ENCODE peak calls at places on chromosomes 12 and 14, in ten cellular contexts. One of them, this sample, is unnamed.

GRCh38 chr14:81176224-81176623 is 44.5 kb downstream of the GTF2A1 start:
- DNase-seq in fibroblast of the aortic adventitia: no peak
- DNase-seq in fibroblast of lung: no peak
- DNase-seq in IMR-90: no peak
- DNase-seq in A549: no peak
- DNase-seq in GM20000: no peak
- DNase-seq in hepatocyte: no peak
- DNase-seq in RWPE1: no peak
- DNase-seq in endothelial cell of umbilical vein: no peak
- DNase-seq in astrocyte of the cerebellum: no peak
- DNase-seq in this sample: no peak

GRCh38 chr14:39016733-39017095 is 86.3 kb downstream of the SEC23A start:
- DNase-seq in astrocyte of the cerebellum: no peak
- DNase-seq in fibroblast of lung: no peak
- DNase-seq in IMR-90: no peak
- DNase-seq in GM20000: no peak
- DNase-seq in fibroblast of the aortic adventitia: no peak
- DNase-seq in hepatocyte: no peak
- DNase-seq in RWPE1: no peak
- DNase-seq in endothelial cell of umbilical vein: no peak
- DNase-seq in A549: no peak
- DNase-seq in this sample: no peak

GRCh38 chr14:90968025-90968424 is 92.4 kb downstream of the RPS6KA5 start:
- DNase-seq in fibroblast of lung: peak
- DNase-seq in GM20000: no peak
- DNase-seq in hepatocyte: no peak
- DNase-seq in IMR-90: no peak
- DNase-seq in fibroblast of the aortic adventitia: peak
- DNase-seq in RWPE1: no peak
- DNase-seq in endothelial cell of umbilical vein: no peak
- DNase-seq in astrocyte of the cerebellum: no peak
- DNase-seq in A549: peak
- DNase-seq in this sample: no peak

GRCh38 chr14:80638620-80639215 is 302.8 kb downstream of the CEP128 start:
- DNase-seq in fibroblast of the aortic adventitia: peak
- DNase-seq in A549: peak
- DNase-seq in fibroblast of lung: peak
- DNase-seq in GM20000: no peak
- DNase-seq in astrocyte of the cerebellum: peak
- DNase-seq in IMR-90: peak
- DNase-seq in RWPE1: peak
- DNase-seq in hepatocyte: no peak
- DNase-seq in endothelial cell of umbilical vein: peak
- DNase-seq in this sample: no peak

GRCh38 chr12:52229836-52230343 is 3.2 kb upstream of the KRT7 start:
- DNase-seq in fibroblast of lung: no peak
- DNase-seq in GM20000: no peak
- DNase-seq in IMR-90: no peak
- DNase-seq in astrocyte of the cerebellum: no peak
- DNase-seq in A549: no peak
- DNase-seq in hepatocyte: no peak
- DNase-seq in endothelial cell of umbilical vein: no peak
- DNase-seq in fibroblast of the aortic adventitia: no peak
- DNase-seq in RWPE1: no peak
- DNase-seq in this sample: peak

GRCh38 chr14:45199246-45199645 is 53.8 kb downstream of the MIS18BP1 start:
- DNase-seq in hepatocyte: no peak
- DNase-seq in GM20000: no peak
- DNase-seq in IMR-90: peak
- DNase-seq in RWPE1: no peak
- DNase-seq in endothelial cell of umbilical vein: no peak
- DNase-seq in fibroblast of lung: peak
- DNase-seq in astrocyte of the cerebellum: no peak
- DNase-seq in fibroblast of the aortic adventitia: peak
- DNase-seq in A549: no peak
- DNase-seq in this sample: no peak

GRCh38 chr12:39161686-39162085 is 256.3 kb upstream of the CPNE8 start:
- DNase-seq in fibroblast of lung: no peak
- DNase-seq in RWPE1: no peak
- DNase-seq in hepatocyte: no peak
- DNase-seq in IMR-90: no peak
- DNase-seq in endothelial cell of umbilical vein: no peak
- DNase-seq in fibroblast of the aortic adventitia: no peak
- DNase-seq in astrocyte of the cerebellum: no peak
- DNase-seq in A549: no peak
- DNase-seq in GM20000: no peak
- DNase-seq in this sample: no peak

GRCh38 chr12:76747245-76747644 is 16.7 kb upstream of the ZDHHC17 start:
- DNase-seq in astrocyte of the cerebellum: no peak
- DNase-seq in GM20000: no peak
- DNase-seq in fibroblast of lung: no peak
- DNase-seq in hepatocyte: no peak
- DNase-seq in RWPE1: no peak
- DNase-seq in endothelial cell of umbilical vein: no peak
- DNase-seq in IMR-90: no peak
- DNase-seq in fibroblast of the aortic adventitia: no peak
- DNase-seq in A549: no peak
- DNase-seq in this sample: no peak

GRCh38 chr14:79044894-79045624 is 874.9 kb downstream of the NRXN3 start:
- DNase-seq in GM20000: no peak
- DNase-seq in endothelial cell of umbilical vein: peak
- DNase-seq in IMR-90: peak
- DNase-seq in fibroblast of the aortic adventitia: peak
- DNase-seq in RWPE1: peak
- DNase-seq in hepatocyte: peak
- DNase-seq in fibroblast of lung: peak
- DNase-seq in astrocyte of the cerebellum: peak
- DNase-seq in A549: peak
- DNase-seq in this sample: no peak

GRCh38 chr14:21070610-21071224 is 613 bp downstream of the ARHGEF40 start:
- DNase-seq in RWPE1: peak
- DNase-seq in fibroblast of lung: peak
- DNase-seq in fibroblast of the aortic adventitia: peak
- DNase-seq in IMR-90: peak
- DNase-seq in A549: no peak
- DNase-seq in hepatocyte: peak
- DNase-seq in endothelial cell of umbilical vein: peak
- DNase-seq in GM20000: peak
- DNase-seq in astrocyte of the cerebellum: no peak
- DNase-seq in this sample: peak

GRCh38 chr12:107144990-107145389 is 51.6 kb upstream of the CRY1 start:
- DNase-seq in hepatocyte: no peak
- DNase-seq in astrocyte of the cerebellum: no peak
- DNase-seq in A549: no peak
- DNase-seq in fibroblast of the aortic adventitia: peak
- DNase-seq in endothelial cell of umbilical vein: no peak
- DNase-seq in fibroblast of lung: no peak
- DNase-seq in GM20000: no peak
- DNase-seq in IMR-90: no peak
- DNase-seq in RWPE1: peak
- DNase-seq in this sample: no peak

GRCh38 chr14:41785696-41786095 is 179.0 kb downstream of the LRFN5 start:
- DNase-seq in GM20000: no peak
- DNase-seq in A549: peak
- DNase-seq in hepatocyte: no peak
- DNase-seq in endothelial cell of umbilical vein: no peak
- DNase-seq in astrocyte of the cerebellum: no peak
- DNase-seq in RWPE1: no peak
- DNase-seq in fibroblast of the aortic adventitia: no peak
- DNase-seq in fibroblast of lung: no peak
- DNase-seq in IMR-90: no peak
- DNase-seq in this sample: no peak
- TF ChIP-seq CTCF in GM20000: no peak
- TF ChIP-seq CTCF in A549: no peak
- TF ChIP-seq CTCF in hepatocyte: no peak
- TF ChIP-seq CTCF in endothelial cell of umbilical vein: no peak
- TF ChIP-seq CTCF in astrocyte of the cerebellum: no peak
- TF ChIP-seq CTCF in RWPE1: no peak
- TF ChIP-seq CTCF in fibroblast of the aortic adventitia: no peak
- TF ChIP-seq CTCF in fibroblast of lung: no peak
- TF ChIP-seq CTCF in IMR-90: no peak
- TF ChIP-seq CTCF in this sample: no peak

DNA sequence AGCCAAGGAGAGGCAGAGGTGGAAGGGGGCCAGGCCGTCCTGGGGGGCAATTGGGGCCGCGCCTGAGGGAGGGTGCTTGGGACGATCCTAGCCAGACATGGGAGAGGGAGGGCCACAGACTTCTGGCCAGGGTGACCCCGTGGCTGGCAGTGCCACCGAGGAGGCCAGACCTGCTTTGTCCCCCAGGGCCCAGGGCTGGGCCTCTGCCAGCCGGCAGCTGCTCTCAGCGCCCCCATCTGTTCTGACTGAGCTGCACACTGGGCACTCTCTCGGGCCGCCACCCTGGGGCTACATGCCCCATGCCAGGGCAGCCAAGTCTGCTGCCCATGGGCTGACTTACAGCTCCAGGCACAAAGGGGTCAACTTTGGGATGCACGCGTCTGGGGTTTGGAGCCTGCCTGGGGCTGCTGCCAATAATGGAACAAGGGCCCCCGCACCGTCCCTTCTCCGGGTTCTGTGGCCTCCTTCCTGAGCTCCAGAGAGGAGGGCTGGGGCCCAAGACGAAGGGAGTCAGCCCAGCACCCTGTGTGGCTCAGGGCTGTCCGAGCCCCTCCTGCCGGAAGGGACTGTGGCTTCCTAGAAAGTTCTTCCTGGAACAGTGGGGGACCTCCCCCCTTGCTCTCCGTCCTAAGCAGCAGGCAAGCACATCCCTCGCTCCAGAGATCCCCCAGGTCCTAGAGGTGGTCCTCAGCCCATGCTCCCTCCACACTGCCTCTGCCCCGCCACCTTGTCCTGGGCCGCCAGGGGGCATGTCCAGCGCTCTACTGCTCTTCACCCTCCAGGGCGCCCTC is 1.1 kb downstream of the ADSS1 start:
- DNase-seq in A549: peak
- DNase-seq in fibroblast of lung: peak
- DNase-seq in endothelial cell of umbilical vein: no peak
- DNase-seq in fibroblast of the aortic adventitia: peak
- DNase-seq in RWPE1: no peak
- DNase-seq in astrocyte of the cerebellum: no peak
- DNase-seq in hepatocyte: peak
- DNase-seq in GM20000: no peak
- DNase-seq in IMR-90: no peak
- DNase-seq in this sample: no peak
- TF ChIP-seq CTCF in A549: peak
- TF ChIP-seq CTCF in fibroblast of lung: peak
- TF ChIP-seq CTCF in endothelial cell of umbilical vein: no peak
- TF ChIP-seq CTCF in fibroblast of the aortic adventitia: peak
- TF ChIP-seq CTCF in RWPE1: peak
- TF ChIP-seq CTCF in astrocyte of the cerebellum: peak
- TF ChIP-seq CTCF in hepatocyte: no peak
- TF ChIP-seq CTCF in GM20000: no peak
- TF ChIP-seq CTCF in IMR-90: peak
- TF ChIP-seq CTCF in this sample: peak

GRCh38 chr12:61920230-61920629 is 340.0 kb upstream of the USP15 start:
- DNase-seq in endothelial cell of umbilical vein: no peak
- DNase-seq in RWPE1: no peak
- DNase-seq in hepatocyte: no peak
- DNase-seq in astrocyte of the cerebellum: no peak
- DNase-seq in GM20000: no peak
- DNase-seq in fibroblast of the aortic adventitia: no peak
- DNase-seq in A549: no peak
- DNase-seq in fibroblast of lung: no peak
- DNase-seq in IMR-90: no peak
- DNase-seq in this sample: no peak
- TF ChIP-seq CTCF in endothelial cell of umbilical vein: no peak
- TF ChIP-seq CTCF in RWPE1: no peak
- TF ChIP-seq CTCF in hepatocyte: no peak
- TF ChIP-seq CTCF in astrocyte of the cerebellum: no peak
- TF ChIP-seq CTCF in GM20000: no peak
- TF ChIP-seq CTCF in fibroblast of the aortic adventitia: no peak
- TF ChIP-seq CTCF in A549: no peak
- TF ChIP-seq CTCF in fibroblast of lung: no peak
- TF ChIP-seq CTCF in IMR-90: no peak
- TF ChIP-seq CTCF in this sample: no peak

GRCh38 chr12:32108829-32109228 is 2.2 kb downstream of the BICD1 start:
- DNase-seq in IMR-90: no peak
- DNase-seq in endothelial cell of umbilical vein: peak
- DNase-seq in fibroblast of lung: no peak
- DNase-seq in hepatocyte: no peak
- DNase-seq in astrocyte of the cerebellum: no peak
- DNase-seq in A549: no peak
- DNase-seq in fibroblast of the aortic adventitia: no peak
- DNase-seq in RWPE1: no peak
- DNase-seq in GM20000: no peak
- DNase-seq in this sample: no peak

GRCh38 chr12:32104572-32105355 is 1.9 kb upstream of the BICD1 start:
- DNase-seq in fibroblast of lung: no peak
- DNase-seq in GM20000: no peak
- DNase-seq in hepatocyte: no peak
- DNase-seq in IMR-90: no peak
- DNase-seq in A549: no peak
- DNase-seq in fibroblast of the aortic adventitia: no peak
- DNase-seq in astrocyte of the cerebellum: no peak
- DNase-seq in endothelial cell of umbilical vein: peak
- DNase-seq in RWPE1: no peak
- DNase-seq in this sample: no peak

GRCh38 chr12:32107376-32108267 is 975 bp downstream of the BICD1 start:
- DNase-seq in IMR-90: peak
- DNase-seq in astrocyte of the cerebellum: no peak
- DNase-seq in endothelial cell of umbilical vein: peak
- DNase-seq in A549: peak
- DNase-seq in fibroblast of lung: peak
- DNase-seq in GM20000: peak
- DNase-seq in fibroblast of the aortic adventitia: peak
- DNase-seq in RWPE1: peak
- DNase-seq in hepatocyte: peak
- DNase-seq in this sample: no peak

GRCh38 chr12:32106153-32106516 is 512 bp upstream of the BICD1 start:
- DNase-seq in fibroblast of the aortic adventitia: no peak
- DNase-seq in IMR-90: no peak
- DNase-seq in RWPE1: no peak
- DNase-seq in GM20000: no peak
- DNase-seq in endothelial cell of umbilical vein: no peak
- DNase-seq in A549: no peak
- DNase-seq in astrocyte of the cerebellum: no peak
- DNase-seq in fibroblast of lung: no peak
- DNase-seq in hepatocyte: no peak
- DNase-seq in this sample: no peak

DNA sequence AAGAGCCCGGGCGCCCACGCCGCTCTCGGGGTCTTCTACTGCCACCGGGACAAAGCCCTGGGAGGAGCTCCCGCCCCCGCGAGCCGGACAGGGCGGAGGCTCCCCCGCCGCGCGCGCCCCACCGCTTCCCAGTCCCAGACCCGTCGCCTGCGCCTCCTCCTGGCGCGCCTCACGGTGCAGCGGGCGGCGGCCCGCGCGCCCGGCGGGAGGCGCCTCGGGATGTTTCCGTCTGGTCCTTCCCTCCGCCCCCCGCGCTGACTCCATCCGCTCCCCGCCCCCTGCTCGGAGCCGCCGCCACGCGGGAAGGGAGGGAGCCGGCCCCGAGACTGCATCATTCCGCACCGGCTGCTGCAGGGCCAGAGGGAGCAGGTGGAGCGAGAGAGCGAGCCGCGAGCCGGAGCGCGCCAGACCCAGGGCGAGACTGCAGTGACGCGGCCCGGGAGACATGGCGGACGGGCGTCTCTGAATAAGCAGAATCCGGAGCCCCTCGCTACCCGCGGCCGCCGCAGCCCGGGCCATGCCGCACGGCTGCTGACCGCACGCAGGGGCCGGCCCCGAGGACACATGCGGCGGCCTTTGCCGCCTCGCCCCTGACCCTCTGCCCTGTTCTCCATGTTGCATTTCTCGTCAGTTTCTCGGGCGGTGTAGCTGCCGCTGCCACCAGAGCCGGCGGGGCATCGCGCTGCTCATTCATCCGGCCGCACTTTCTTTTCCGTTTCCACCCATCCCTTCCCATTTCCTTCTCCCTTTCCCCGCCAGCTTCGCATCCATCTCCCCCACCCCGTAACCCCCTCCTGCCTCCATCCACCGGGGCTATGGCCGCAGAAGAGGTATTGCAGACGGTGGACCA is at the start of gene BICD1:
- DNase-seq in GM20000: peak
- DNase-seq in fibroblast of lung: peak
- DNase-seq in hepatocyte: peak
- DNase-seq in astrocyte of the cerebellum: peak
- DNase-seq in A549: peak
- DNase-seq in endothelial cell of umbilical vein: peak
- DNase-seq in fibroblast of the aortic adventitia: peak
- DNase-seq in RWPE1: peak
- DNase-seq in IMR-90: peak
- DNase-seq in this sample: peak
- TF ChIP-seq CTCF in GM20000: peak
- TF ChIP-seq CTCF in fibroblast of lung: no peak
- TF ChIP-seq CTCF in hepatocyte: peak
- TF ChIP-seq CTCF in astrocyte of the cerebellum: peak
- TF ChIP-seq CTCF in A549: peak
- TF ChIP-seq CTCF in endothelial cell of umbilical vein: peak
- TF ChIP-seq CTCF in fibroblast of the aortic adventitia: no peak
- TF ChIP-seq CTCF in RWPE1: peak
- TF ChIP-seq CTCF in IMR-90: peak
- TF ChIP-seq CTCF in this sample: peak

This sample was measured in chondrocyte.